ENCODE peak calls at places on chromosomes 2 and 18, in five cellular contexts. N is GM12891, B is sigmoid colon, X is HepG2, Q is breast epithelium. A is an unnamed sample.

GRCh38 chr2:196422361-196422760 is 217.2 kb upstream of the CCDC150 start:
- DNase-seq in N (no peak), B (no peak), X (no peak), Q (no peak), A (no peak)

GRCh38 chr2:239068411-239068810 is 220.5 kb downstream of the TWIST2 start:
- DNase-seq in N (no peak), B (no peak), X (no peak), Q (no peak), A (no peak)

GRCh38 chr2:144519934-144520717 is at the start of gene ZEB2:
- DNase-seq in N (no peak), B (peak), X (peak), Q (no peak), A (peak)

GRCh38 chr2:212998629-212999359 is 152.6 kb downstream of the IKZF2 start:
- DNase-seq in N (no peak), B (no peak), X (no peak), Q (no peak), A (no peak)

GRCh38 chr2:157361526-157361925 is 35.9 kb upstream of the ERMN start:
- DNase-seq in N (no peak), B (no peak), X (no peak), Q (no peak), A (no peak)

GRCh38 chr2:168740360-168740759 is 62.1 kb upstream of the NOSTRIN start:
- DNase-seq in N (no peak), B (no peak), X (no peak), Q (no peak), A (no peak)

GRCh38 chr2:231795525-231796327 is 9.5 kb downstream of the COPS7B start:
- DNase-seq in N (no peak), B (no peak), X (peak), Q (peak), A (peak)

GRCh38 chr2:127037456-127037855 is 69.5 kb downstream of the BIN1 start:
- DNase-seq in N (no peak), B (no peak), X (no peak), Q (no peak), A (no peak)

GRCh38 chr2:495745-496275 is 181.4 kb downstream of the TMEM18 start:
- DNase-seq in N (no peak), B (no peak), X (no peak), Q (no peak), A (no peak)

GRCh38 chr2:18402888-18403287 is 157.6 kb downstream of the RDH14 start:
- DNase-seq in N (no peak), B (no peak), X (no peak), Q (no peak), A (no peak)

GRCh38 chr2:7539760-7540159 is 622.5 kb downstream of the RNF144A start:
- DNase-seq in N (no peak), B (no peak), X (no peak), Q (no peak), A (no peak)

GRCh38 chr2:75556679-75557366 is 3.9 kb downstream of the EVA1A start:
- DNase-seq in N (no peak), B (no peak), X (peak), Q (no peak), A (no peak)

GRCh38 chr2:109175350-109175678 is 46.3 kb downstream of the SH3RF3 start:
- DNase-seq in N (no peak), B (no peak), X (no peak), Q (no peak), A (no peak)

GRCh38 chr18:48453330-48454063 is 44.3 kb upstream of the ZBTB7C start:
- DNase-seq in N (no peak), B (no peak), X (no peak), Q (peak), A (no peak)

GRCh38 chr2:45028276-45028675 is 19.0 kb upstream of the SIX2 start:
- DNase-seq in N (no peak), B (no peak), X (no peak), Q (no peak), A (no peak)

GRCh38 chr2:42957109-42958035 is 165.0 kb upstream of the HAAO start:
- DNase-seq in N (no peak), B (no peak), X (peak), Q (no peak), A (no peak)

GRCh38 chr2:174120346-174120745 is 128.0 kb downstream of the OLA1 start:
- DNase-seq in N (no peak), B (no peak), X (peak), Q (no peak), A (no peak)

GRCh38 chr2:225867071-225867470 is 467.6 kb downstream of the NYAP2 start:
- DNase-seq in N (no peak), B (no peak), X (no peak), Q (no peak), A (no peak)
- TF ChIP-seq POLR2AphosphoS5 in N (no peak), B (no peak), X (no peak), Q (no peak), A (no peak)

DNA sequence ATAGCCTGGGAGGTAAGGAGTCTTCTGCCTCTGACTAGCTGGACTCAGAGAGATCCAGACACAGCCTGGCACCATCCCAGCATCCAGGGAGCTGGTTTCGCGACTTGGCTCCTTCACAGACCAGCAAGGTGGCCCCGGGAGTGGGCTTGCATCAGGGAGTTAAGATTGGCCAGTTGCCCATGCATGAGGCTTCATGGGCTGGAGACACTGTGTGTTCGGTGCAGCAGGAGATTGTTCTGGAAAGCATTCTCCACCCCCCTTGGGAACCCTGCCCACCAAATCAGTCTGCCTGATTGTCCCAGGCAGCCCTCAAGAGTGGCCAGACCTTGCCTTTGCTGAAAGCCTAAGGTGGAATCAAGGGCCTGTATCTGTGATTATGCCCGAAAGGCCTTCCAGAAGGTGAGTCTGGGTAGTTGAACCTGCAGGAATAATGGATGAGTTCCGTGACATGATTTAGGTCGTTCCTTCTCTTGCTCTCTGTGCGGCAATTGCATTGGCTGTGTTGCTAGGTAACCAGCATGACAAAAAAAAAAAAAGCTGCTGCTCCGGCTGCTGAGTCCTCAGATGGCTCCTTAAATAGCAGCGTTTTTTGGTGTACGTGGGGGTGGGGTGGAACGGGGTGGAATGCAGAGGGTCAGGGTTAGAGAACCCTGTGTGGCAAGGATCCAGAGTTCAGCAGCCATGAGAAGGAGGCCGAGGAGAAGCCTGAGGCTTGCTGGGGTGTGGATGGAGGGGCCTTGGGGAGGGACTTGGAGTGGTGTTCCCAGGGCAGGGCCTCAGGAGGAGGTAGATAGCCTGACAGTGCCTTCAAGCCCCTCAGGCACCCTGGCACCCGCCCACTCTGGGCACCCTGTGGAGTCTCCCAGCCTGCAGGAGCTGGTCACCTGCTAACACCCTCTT is 93.0 kb upstream of the MCFD2 start:
- DNase-seq in N (no peak), B (peak), X (peak), Q (no peak), A (no peak)
- TF ChIP-seq POLR2AphosphoS5 in N (no peak), B (no peak), X (no peak), Q (no peak), A (peak)

GRCh38 chr2:172428841-172429173 is 1.4 kb downstream of the ITGA6 start:
- DNase-seq in N (no peak), B (no peak), X (peak), Q (no peak), A (no peak)

GRCh38 chr2:172427990-172428840 is 829 bp downstream of the ITGA6 start:
- DNase-seq in N (peak), B (no peak), X (peak), Q (no peak), A (peak)

GRCh38 chr2:172430027-172430426 is 2.6 kb downstream of the ITGA6 start:
- DNase-seq in N (no peak), B (no peak), X (no peak), Q (no peak), A (no peak)

GRCh38 chr2:172430671-172431070 is 3.3 kb downstream of the ITGA6 start:
- DNase-seq in N (no peak), B (no peak), X (no peak), Q (no peak), A (no peak)

DNA sequence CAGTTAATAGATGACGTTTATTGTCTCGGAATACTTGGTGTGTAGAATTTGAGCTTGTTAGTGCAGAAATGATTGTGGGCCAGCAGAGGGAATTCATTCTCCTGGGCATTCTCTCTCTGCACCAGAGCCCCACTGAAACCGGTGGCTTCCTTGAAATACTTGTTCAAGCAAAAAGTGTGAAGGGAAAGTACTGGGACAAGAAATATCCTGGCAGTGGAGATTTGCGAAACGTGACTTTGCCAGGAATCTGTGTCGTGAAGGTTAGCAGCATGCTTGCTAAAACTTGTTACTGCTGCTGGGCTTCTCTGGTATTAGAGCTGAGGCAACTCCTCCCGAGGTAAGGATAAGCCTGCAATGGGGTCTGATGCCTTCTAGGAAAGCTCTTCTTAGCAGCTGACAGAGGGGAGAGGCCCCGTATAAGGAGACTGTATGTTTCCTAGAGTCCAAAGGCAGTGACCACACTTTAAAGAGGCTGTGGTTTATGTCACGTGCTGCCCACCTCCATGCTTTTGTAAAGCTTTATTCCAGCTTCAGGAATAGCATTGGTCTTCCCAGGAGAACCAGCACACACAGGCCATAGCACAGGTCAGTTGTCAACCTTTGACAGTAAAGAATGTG is 2.1 kb downstream of the ITGA6 start:
- DNase-seq in N (no peak), B (no peak), X (no peak), Q (no peak), A (no peak)
- TF ChIP-seq POLR2AphosphoS5 in N (no peak), B (no peak), X (no peak), Q (no peak), A (peak)

DNA sequence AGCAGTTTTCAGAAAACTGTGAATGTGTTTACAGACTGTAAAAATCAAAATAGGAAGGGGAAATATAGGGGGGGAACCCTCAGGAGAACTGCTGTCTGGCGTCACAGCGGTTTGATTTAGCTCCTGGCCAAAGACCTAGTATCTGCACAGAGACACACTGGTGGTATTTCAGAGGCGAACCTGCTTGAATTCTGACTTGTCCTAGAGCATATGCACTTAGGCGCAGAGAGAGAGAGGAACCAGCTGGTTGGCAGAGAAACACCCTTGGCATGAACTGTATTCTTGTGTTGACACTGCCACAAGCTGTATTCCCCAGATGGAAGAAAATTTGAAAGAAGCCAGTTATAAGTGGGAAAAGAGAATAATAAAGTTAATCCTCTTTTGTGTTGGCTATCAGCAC is 506.5 kb upstream of the NRP2 start:
- DNase-seq in N (no peak), B (no peak), X (no peak), Q (no peak), A (no peak)
- TF ChIP-seq POLR2AphosphoS5 in N (no peak), B (no peak), X (no peak), Q (no peak), A (no peak)

DNA sequence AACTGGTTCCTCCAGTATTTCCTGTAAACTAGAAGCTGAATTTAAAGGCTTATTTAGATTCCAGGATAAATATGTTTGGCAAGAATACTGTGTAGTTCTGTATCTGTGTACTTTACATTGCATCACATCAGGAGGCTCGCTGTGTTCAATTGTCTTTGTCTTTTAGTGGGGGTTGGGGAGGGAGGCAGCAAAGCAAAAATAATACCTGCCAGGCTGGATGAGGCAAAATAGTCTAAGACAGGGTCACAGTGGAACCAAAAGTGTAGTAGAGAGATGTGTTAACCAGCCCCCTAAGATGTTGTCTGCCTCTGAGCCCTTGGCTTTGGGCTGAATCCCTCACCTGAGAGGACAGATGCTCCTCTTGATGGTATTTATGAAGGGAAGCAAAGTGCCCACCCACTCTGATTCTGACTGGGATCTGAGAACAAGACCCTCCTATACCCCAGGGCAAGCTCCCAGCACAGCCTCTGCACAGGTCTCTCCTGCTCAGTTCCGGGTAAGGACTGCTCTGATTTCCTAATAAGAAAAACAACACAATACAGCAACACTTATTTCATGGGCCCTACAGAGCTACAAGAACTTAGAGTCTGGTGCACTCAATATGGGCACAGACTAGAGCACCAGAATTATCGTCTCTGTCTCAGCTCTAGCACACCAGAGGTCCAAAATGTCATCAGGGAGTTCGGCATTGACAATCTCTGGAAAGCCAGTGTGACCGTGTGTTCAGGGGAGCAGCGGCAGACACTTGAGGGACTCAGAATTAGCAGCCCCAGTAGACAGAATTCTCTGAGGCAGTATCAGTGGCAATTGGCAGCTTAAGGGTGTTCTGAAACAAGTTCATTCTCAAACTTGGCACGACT is 7.2 kb upstream of the AFTPH start:
- DNase-seq in N (no peak), B (no peak), X (peak), Q (no peak), A (no peak)
- TF ChIP-seq POLR2AphosphoS5 in N (no peak), B (no peak), X (no peak), Q (no peak), A (no peak)

DNA sequence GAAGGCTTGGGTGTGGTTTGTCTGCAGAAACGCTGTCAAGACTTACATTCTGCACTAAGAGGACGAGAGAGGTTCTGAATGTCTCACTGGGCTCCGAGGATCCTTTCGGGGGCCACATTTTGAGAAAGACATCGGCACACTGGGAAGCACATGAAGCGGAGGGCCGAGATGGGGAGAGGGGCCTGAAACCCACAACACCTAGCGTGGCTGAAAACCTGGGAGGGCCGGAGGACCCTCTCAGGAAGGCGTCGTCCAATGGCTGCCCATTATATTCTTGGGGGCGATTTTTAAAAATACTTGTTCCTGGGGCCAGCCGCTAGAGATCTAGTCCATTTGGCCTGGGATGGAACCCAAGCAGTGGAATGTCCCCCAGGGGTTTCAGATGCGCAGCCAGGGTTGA is 229.6 kb downstream of the GBX2 start:
- DNase-seq in N (no peak), B (no peak), X (no peak), Q (peak), A (no peak)
- TF ChIP-seq POLR2AphosphoS5 in N (no peak), B (no peak), X (no peak), Q (no peak), A (no peak)

A was measured in transverse colon.